ENCODE peak calls at places on chromosomes 7 and 10, in six cellular contexts. R is transverse colon, N is right atrium auricular region, Y is dermis microvascular lymphatic vessel endothelial cell, I is cardiac fibroblast, O is GM13977. K is an unnamed sample.

GRCh38 chr7:2760098-2760889 is 72.3 kb downstream of the AMZ1 start:
- DNase-seq in R (peak; percentile 88), N (no peak), Y (no peak), I (peak; percentile 64), O (no peak), K (no peak)

GRCh38 chr7:48664241-48664640 is 260.1 kb upstream of the CDC14C start:
- DNase-seq in R (no peak), N (no peak), Y (no peak), I (no peak), O (no peak), K (no peak)

GRCh38 chr7:8217200-8218068 is 44.5 kb downstream of the ICA1 start:
- DNase-seq in R (no peak), N (no peak), Y (peak; percentile 67), I (peak; percentile 79), O (peak; percentile 42), K (no peak)

GRCh38 chr10:106576534-106576933 is 588.0 kb downstream of the SORCS1 start:
- DNase-seq in R (no peak), N (no peak), Y (no peak), I (no peak), O (peak; percentile 9), K (no peak)

GRCh38 chr10:50260791-50261281 is 9.5 kb upstream of the ASAH2 start:
- DNase-seq in R (no peak), N (no peak), Y (no peak), I (no peak), O (peak; percentile 74), K (no peak)

GRCh38 chr7:7653568-7654187 is 13.1 kb downstream of the UMAD1 start:
- DNase-seq in R (no peak), N (no peak), Y (no peak), I (no peak), O (no peak), K (no peak)

GRCh38 chr7:100137851-100138760 is 10.6 kb upstream of the LAMTOR4 start:
- DNase-seq in R (no peak), N (no peak), Y (no peak), I (no peak), O (no peak), K (no peak)

GRCh38 chr10:73916761-73917470 is 6.0 kb downstream of the PLAU start:
- DNase-seq in R (peak; percentile 30), N (no peak), Y (no peak), I (no peak), O (no peak), K (no peak)

GRCh38 chr10:84654671-84655070 is 326.3 kb downstream of the CCSER2 start:
- DNase-seq in R (no peak), N (no peak), Y (no peak), I (no peak), O (no peak), K (no peak)

K was measured in right lobe of liver.